ENCODE peak calls at places on chromosome 21, in nine cellular contexts. I, L, H, G, E, M, A, W and B are unnamed samples.

GRCh38 chr21:15208787-15209186 is 144.0 kb upstream of the NRIP1 start:
- DNase-seq in I (no peak), E (no peak), G (no peak), A (no peak), W (no peak), H (no peak), L (no peak), M (no peak), B (no peak)

GRCh38 chr21:28513450-28513849 is 479.2 kb downstream of the LTN1 start:
- DNase-seq in H (no peak), W (no peak), A (no peak), G (no peak), I (no peak), E (no peak), L (no peak), M (no peak), B (no peak)

GRCh38 chr21:16821588-16821987 is 691.3 kb upstream of the CXADR start:
- DNase-seq in M (no peak), L (no peak), A (no peak), I (peak), W (no peak), G (no peak), E (peak), H (no peak), B (no peak)

GRCh38 chr21:45109831-45110492 is 35.6 kb downstream of the ADARB1 start:
- DNase-seq in I (peak), L (no peak), M (peak), W (peak), G (peak), E (peak), A (peak), H (no peak), B (peak)

GRCh38 chr21:34276711-34277425 is 86.9 kb upstream of the KCNE2 start:
- DNase-seq in M (no peak), W (no peak), L (no peak), E (no peak), A (peak), I (no peak), G (peak), H (no peak), B (no peak)

GRCh38 chr21:41786521-41786987 is 19.7 kb upstream of the RIPK4 start:
- DNase-seq in L (no peak), M (no peak), I (peak), H (no peak), W (no peak), E (no peak), A (no peak), G (no peak), B (no peak)

GRCh38 chr21:26513212-26513611 is 59.9 kb downstream of the CYYR1 start:
- DNase-seq in H (no peak), W (no peak), M (no peak), L (no peak), G (no peak), A (no peak), E (peak), I (peak), B (no peak)

GRCh38 chr21:33968082-33968997 is 52.7 kb upstream of the ATP5PO start:
- DNase-seq in H (no peak), E (peak), I (peak), M (peak), A (no peak), W (peak), L (no peak), G (no peak), B (no peak)

GRCh38 chr21:27024971-27025370 is 58.1 kb upstream of the ADAMTS5 start:
- DNase-seq in M (no peak), L (no peak), W (no peak), E (no peak), H (no peak), G (no peak), A (no peak), I (no peak), B (no peak)

GRCh38 chr21:46000182-46000730 is 18.7 kb downstream of the COL6A1 start:
- DNase-seq in W (no peak), G (no peak), M (no peak), H (no peak), E (no peak), I (no peak), L (no peak), A (no peak), B (no peak)

GRCh38 chr21:46184625-46185555 is 631 bp upstream of the SPATC1L start:
- DNase-seq in E (peak), G (peak), L (no peak), H (peak), I (peak), M (peak), A (peak), W (peak), B (no peak)

GRCh38 chr21:39033878-39034589 is 149.2 kb downstream of the PSMG1 start:
- DNase-seq in A (no peak), H (no peak), M (no peak), W (no peak), G (no peak), I (peak), L (no peak), E (peak), B (no peak)

GRCh38 chr21:14119038-14119437 is 91.7 kb downstream of the LIPI start:
- DNase-seq in E (no peak), M (no peak), I (no peak), H (no peak), W (peak), G (no peak), A (no peak), L (no peak), B (no peak)

GRCh38 chr21:23955130-23955873 is 1652.0 kb downstream of the MRPL39 start:
- DNase-seq in I (no peak), H (no peak), L (no peak), E (no peak), M (peak), A (no peak), W (no peak), G (no peak), B (no peak)

GRCh38 chr21:46054447-46054846 is 43.5 kb upstream of the COL6A2 start:
- DNase-seq in M (no peak), I (no peak), A (no peak), L (no peak), W (peak), E (no peak), H (no peak), G (no peak), B (no peak)